ENCODE peak calls at places on chromosome 1, in four cellular contexts. Y is fibroblast of villous mesenchyme, E is adrenal gland, B is AG09309. Q is an unnamed sample.

GRCh38 chr1:165254376-165254775 is 102.1 kb downstream of the LMX1A start:
- DNase-seq in E (no peak), Y (no peak), B (no peak), Q (no peak)

GRCh38 chr1:29635073-29635335 is 398.7 kb downstream of the PTPRU start:
- DNase-seq in E (no peak), B (no peak), Y (no peak), Q (no peak)

GRCh38 chr1:21861602-21862429 is 49.8 kb downstream of the LDLRAD2 start:
- DNase-seq in B (peak; percentile 34), Y (peak; percentile 46), E (peak; percentile 85), Q (no peak)

GRCh38 chr1:200960948-200961340 is 62.6 kb downstream of the KIF21B start:
- DNase-seq in B (no peak), Y (no peak), E (no peak), Q (no peak)

GRCh38 chr1:17441265-17441992 is 2.0 kb upstream of the RCC2 start:
- DNase-seq in E (no peak), Y (peak; percentile 63), B (peak; percentile 47), Q (no peak)

GRCh38 chr1:69976896-69977295 is 228.5 kb downstream of the LRRC40 start:
- DNase-seq in Y (peak; percentile 31), E (no peak), B (no peak), Q (no peak)

GRCh38 chr1:88800382-88801051 is 90.8 kb downstream of the GTF2B start:
- DNase-seq in Y (peak; percentile 50), E (no peak), B (peak; percentile 2), Q (peak; percentile 11)

GRCh38 chr1:167473761-167474160 is 44.6 kb downstream of the CD247 start:
- DNase-seq in Y (no peak), B (no peak), E (no peak), Q (no peak)

GRCh38 chr1:97158704-97159103 is 437.1 kb downstream of the PTBP2 start:
- DNase-seq in Y (no peak), B (no peak), E (no peak), Q (no peak)

GRCh38 chr1:115134850-115135484 is 45.7 kb upstream of the TSPAN2 start:
- DNase-seq in E (no peak), B (peak; percentile 49), Y (peak; percentile 34), Q (peak; percentile 45)

GRCh38 chr1:155134858-155135415 is 715 bp upstream of the SLC50A1 start:
- DNase-seq in B (peak; percentile 79), Y (peak; percentile 97), E (peak; percentile 97), Q (peak; percentile 92)

GRCh38 chr1:228162286-228163003 is 3.2 kb upstream of the IBA57 start:
- DNase-seq in Y (no peak), B (no peak), E (peak; percentile 76), Q (no peak)

GRCh38 chr1:165857046-165857801 is 29.8 kb downstream of the UCK2 start:
- DNase-seq in Y (no peak), B (no peak), E (peak; percentile 67), Q (no peak)

GRCh38 chr1:231214918-231215675 is 25.9 kb upstream of the GNPAT start:
- DNase-seq in E (no peak), Y (no peak), B (no peak), Q (no peak)

GRCh38 chr1:4527819-4528218 is 126.6 kb upstream of the AJAP1 start:
- DNase-seq in B (no peak), E (peak; percentile 45), Y (no peak), Q (no peak)

GRCh38 chr1:23910553-23911246 is 2.5 kb downstream of the CNR2 start:
- DNase-seq in B (no peak), E (no peak), Y (no peak), Q (no peak)

GRCh38 chr1:33259879-33260278 is 3.6 kb downstream of the ZNF362 start:
- DNase-seq in Y (no peak), B (no peak), E (no peak), Q (no peak)

GRCh38 chr1:116067564-116067887 is 43.7 kb upstream of the MAB21L3 start:
- DNase-seq in Y (peak; percentile 85), E (no peak), B (peak; percentile 85), Q (peak; percentile 46)

GRCh38 chr1:215052656-215053055 is 29.9 kb upstream of the KCNK2 start:
- DNase-seq in B (no peak), Y (no peak), E (no peak), Q (peak; percentile 38)

GRCh38 chr1:63818567-63819340 is 44.9 kb downstream of the ROR1 start:
- DNase-seq in B (no peak), Y (no peak), E (no peak), Q (no peak)

GRCh38 chr1:110554871-110555801 is 36.2 kb upstream of the KCNA10 start:
- DNase-seq in Y (peak; percentile 7), B (no peak), E (peak; percentile 64), Q (no peak)

GRCh38 chr1:924619-925323 is 1.0 kb downstream of the SAMD11 start:
- DNase-seq in E (no peak), B (no peak), Y (no peak), Q (no peak)

GRCh38 chr1:230763927-230764591 is 16.9 kb downstream of the CAPN9 start:
- DNase-seq in E (no peak), Y (no peak), B (no peak), Q (no peak)

GRCh38 chr1:151867785-151868403 is 14.4 kb upstream of the THEM5 start:
- DNase-seq in Y (peak; percentile 66), E (no peak), B (peak; percentile 57), Q (no peak)

GRCh38 chr1:15702722-15703550 is 18.8 kb downstream of the PLEKHM2 start:
- DNase-seq in Y (peak; percentile 81), E (no peak), B (no peak), Q (no peak)
- TF ChIP-seq CTCF in Y (peak; percentile 48), E (peak; percentile 4), B (no peak), Q (no peak)

GRCh38 chr1:172789840-172790239 is 130.9 kb downstream of the FASLG start:
- DNase-seq in Y (no peak), B (no peak), E (no peak), Q (no peak)
- TF ChIP-seq CTCF in Y (no peak), B (no peak), E (no peak), Q (no peak)

GRCh38 chr1:156251527-156251926 is 3.7 kb upstream of the PAQR6 start:
- DNase-seq in Y (no peak), E (no peak), B (no peak), Q (no peak)
- TF ChIP-seq CTCF in Y (no peak), E (no peak), B (no peak), Q (no peak)

GRCh38 chr1:14988636-14989035 is 164.9 kb upstream of the TMEM51 start:
- DNase-seq in Y (no peak), E (no peak), B (no peak), Q (no peak)

GRCh38 chr1:14982029-14982428 is 171.5 kb upstream of the TMEM51 start:
- DNase-seq in B (no peak), E (no peak), Y (no peak), Q (no peak)

GRCh38 chr1:14980801-14981200 is 172.7 kb upstream of the TMEM51 start:
- DNase-seq in Y (peak; percentile 58), B (no peak), E (peak; percentile 76), Q (no peak)

GRCh38 chr1:14987829-14988603 is 165.5 kb upstream of the TMEM51 start:
- DNase-seq in Y (peak; percentile 22), B (no peak), E (no peak), Q (no peak)

DNA sequence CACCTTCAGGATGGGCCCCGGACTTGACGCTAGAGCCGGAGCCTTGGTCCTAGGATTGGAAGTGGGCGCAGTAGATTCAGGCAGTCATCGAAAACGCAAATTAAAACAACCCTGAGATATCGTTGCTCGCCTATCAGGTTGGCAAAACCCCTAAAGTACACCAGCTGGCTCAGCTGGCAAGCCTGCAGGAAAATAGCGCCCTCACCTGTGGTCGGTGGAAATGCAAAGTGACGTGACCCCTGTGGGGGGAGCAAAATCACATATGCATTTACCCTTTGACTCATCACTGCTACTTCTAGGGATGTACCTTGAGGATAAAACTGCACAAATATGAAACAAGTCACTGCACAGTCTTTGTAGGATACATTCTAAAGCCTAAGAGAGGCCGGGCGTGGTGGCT is 170.3 kb upstream of the TMEM51 start:
- DNase-seq in E (no peak), B (no peak), Y (no peak), Q (no peak)
- TF ChIP-seq CTCF in E (no peak), B (no peak), Y (no peak), Q (no peak)

DNA sequence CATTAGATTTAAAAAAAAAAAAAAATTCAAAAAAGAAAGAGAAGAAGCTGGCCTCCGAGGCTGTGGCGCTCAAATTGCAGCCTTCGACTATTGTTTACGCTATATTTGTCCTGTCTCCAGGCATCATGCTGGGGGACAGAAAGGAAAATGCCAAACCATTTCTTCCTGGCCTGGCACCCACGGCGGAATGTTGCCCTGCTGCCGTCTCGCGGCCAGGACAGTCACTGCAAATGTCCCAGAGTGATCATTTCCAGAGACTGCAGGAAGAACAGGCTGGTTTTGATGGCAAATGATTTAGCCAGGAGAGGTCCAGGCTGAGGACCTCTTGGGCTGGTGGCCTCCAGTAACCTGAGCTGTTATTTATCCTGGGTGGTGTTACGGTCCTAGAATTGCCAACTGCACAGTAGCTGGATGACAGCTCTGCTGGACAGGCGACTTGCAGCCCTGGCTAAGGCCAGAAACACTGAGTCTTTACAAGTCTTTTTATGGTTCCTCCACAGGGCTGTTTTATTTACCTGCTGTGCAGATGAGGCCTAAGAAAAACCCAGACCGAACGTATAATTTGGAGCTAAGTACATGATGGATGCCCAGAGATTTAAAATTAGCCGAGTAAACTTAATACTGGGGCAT is 30.2 kb upstream of the LRRC38 start:
- DNase-seq in B (no peak), E (peak; percentile 90), Y (peak; percentile 11), Q (no peak)
- TF ChIP-seq CTCF in B (no peak), E (peak; percentile 71), Y (peak; percentile 52), Q (peak; percentile 71)

DNA sequence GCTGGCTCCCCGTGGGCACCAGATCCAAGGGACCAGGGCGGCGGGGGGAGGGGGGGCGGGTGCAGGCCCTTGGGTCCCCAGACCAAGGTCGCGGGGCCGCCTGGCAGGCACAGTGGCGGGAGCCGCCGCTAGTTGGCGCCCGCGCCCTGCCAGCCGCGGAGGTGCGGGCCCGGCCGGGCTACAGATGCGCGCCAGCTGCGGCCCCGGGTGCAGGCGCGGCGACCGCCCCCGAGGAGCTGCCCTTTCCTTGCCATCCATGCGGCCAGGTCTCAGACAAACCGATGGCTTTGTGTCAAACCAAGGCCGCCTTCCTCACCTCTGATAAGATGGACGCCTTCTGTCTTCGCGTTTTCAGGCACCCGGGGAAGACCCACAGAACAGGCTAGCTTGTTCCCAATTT is 2.2 kb upstream of the RUNX3 start:
- DNase-seq in E (no peak), Y (no peak), B (no peak), Q (no peak)
- TF ChIP-seq CTCF in E (peak; percentile 47), Y (peak; percentile 43), B (peak; percentile 40), Q (no peak)

GRCh38 chr1:79568411-79568810 is 561.9 kb upstream of the ADGRL4 start:
- DNase-seq in E (no peak), B (no peak), Y (no peak), Q (no peak)
- TF ChIP-seq CTCF in E (no peak), B (no peak), Y (no peak), Q (no peak)